ENCODE peak calls at places on chromosomes 6 and 20, in five cellular contexts. One of them, this sample, is unnamed.

GRCh38 chr6:42279144-42279781 is 61.6 kb upstream of the MRPS10 start:
- DNase-seq in brain microvascular endothelial cell: peak
- DNase-seq in HFFc6: peak
- DNase-seq in HCT116: no peak
- DNase-seq in BE2C: no peak
- DNase-seq in this sample: no peak

GRCh38 chr6:27601668-27602254 is 128.9 kb upstream of the ZNF184 start:
- DNase-seq in brain microvascular endothelial cell: no peak
- DNase-seq in HFFc6: no peak
- DNase-seq in HCT116: no peak
- DNase-seq in BE2C: no peak
- DNase-seq in this sample: no peak

GRCh38 chr6:35718354-35718695 is 18.5 kb upstream of the ARMC12 start:
- DNase-seq in brain microvascular endothelial cell: no peak
- DNase-seq in HFFc6: no peak
- DNase-seq in HCT116: no peak
- DNase-seq in BE2C: no peak
- DNase-seq in this sample: no peak

GRCh38 chr6:84082693-84083265 is 49.2 kb downstream of the MRAP2 start:
- DNase-seq in brain microvascular endothelial cell: no peak
- DNase-seq in HFFc6: no peak
- DNase-seq in HCT116: no peak
- DNase-seq in BE2C: no peak
- DNase-seq in this sample: no peak

GRCh38 chr6:33061987-33062386 is 11.5 kb downstream of the HLA-DPA1 start:
- DNase-seq in brain microvascular endothelial cell: no peak
- DNase-seq in HFFc6: no peak
- DNase-seq in HCT116: no peak
- DNase-seq in BE2C: peak
- DNase-seq in this sample: no peak

GRCh38 chr6:154721460-154721859 is 11.8 kb upstream of the SCAF8 start:
- DNase-seq in brain microvascular endothelial cell: peak
- DNase-seq in HFFc6: peak
- DNase-seq in HCT116: no peak
- DNase-seq in BE2C: no peak
- DNase-seq in this sample: no peak

GRCh38 chr20:42961771-42962170 is 227.9 kb downstream of the PTPRT start:
- DNase-seq in brain microvascular endothelial cell: no peak
- DNase-seq in HFFc6: no peak
- DNase-seq in HCT116: no peak
- DNase-seq in BE2C: no peak
- DNase-seq in this sample: no peak

GRCh38 chr20:35005463-35005961 is 49.8 kb downstream of the MYH7B start:
- DNase-seq in brain microvascular endothelial cell: no peak
- DNase-seq in HFFc6: no peak
- DNase-seq in HCT116: no peak
- DNase-seq in BE2C: peak
- DNase-seq in this sample: no peak

GRCh38 chr6:155126727-155127439 is 131.8 kb downstream of the TIAM2 start:
- DNase-seq in brain microvascular endothelial cell: peak
- DNase-seq in HFFc6: peak
- DNase-seq in HCT116: peak
- DNase-seq in BE2C: no peak
- DNase-seq in this sample: no peak

GRCh38 chr6:167733740-167734661 is 92.7 kb upstream of the AFDN start:
- DNase-seq in brain microvascular endothelial cell: no peak
- DNase-seq in HFFc6: no peak
- DNase-seq in HCT116: no peak
- DNase-seq in BE2C: no peak
- DNase-seq in this sample: no peak

GRCh38 chr20:54680872-54681297 is 205.5 kb downstream of the DOK5 start:
- DNase-seq in brain microvascular endothelial cell: peak
- DNase-seq in HFFc6: peak
- DNase-seq in HCT116: peak
- DNase-seq in BE2C: peak
- DNase-seq in this sample: peak

GRCh38 chr6:81834141-81834621 is 81.7 kb upstream of the TENT5A start:
- DNase-seq in brain microvascular endothelial cell: peak
- DNase-seq in HFFc6: peak
- DNase-seq in HCT116: no peak
- DNase-seq in BE2C: no peak
- DNase-seq in this sample: no peak

GRCh38 chr6:33609444-33610034 is 11.6 kb upstream of the ITPR3 start:
- DNase-seq in brain microvascular endothelial cell: peak
- DNase-seq in HFFc6: peak
- DNase-seq in HCT116: no peak
- DNase-seq in BE2C: no peak
- DNase-seq in this sample: no peak

GRCh38 chr6:146111864-146112263 is 83.0 kb downstream of the GRM1 start:
- DNase-seq in brain microvascular endothelial cell: no peak
- DNase-seq in HFFc6: no peak
- DNase-seq in HCT116: no peak
- DNase-seq in BE2C: no peak
- DNase-seq in this sample: no peak

GRCh38 chr20:21509597-21510331 is 4.1 kb downstream of the NKX2-2 start:
- DNase-seq in brain microvascular endothelial cell: no peak
- DNase-seq in HFFc6: peak
- DNase-seq in HCT116: no peak
- DNase-seq in BE2C: no peak
- DNase-seq in this sample: no peak
- TF ChIP-seq CTCF in brain microvascular endothelial cell: peak
- TF ChIP-seq CTCF in HFFc6: peak
- TF ChIP-seq CTCF in HCT116: no peak
- TF ChIP-seq CTCF in BE2C: no peak
- TF ChIP-seq CTCF in this sample: no peak

GRCh38 chr6:49030621-49031020 is 432.4 kb downstream of the MMUT start:
- DNase-seq in brain microvascular endothelial cell: no peak
- DNase-seq in HFFc6: peak
- DNase-seq in HCT116: no peak
- DNase-seq in BE2C: no peak
- DNase-seq in this sample: no peak

GRCh38 chr6:49025273-49026240 is 437.5 kb downstream of the MMUT start:
- DNase-seq in brain microvascular endothelial cell: no peak
- DNase-seq in HFFc6: no peak
- DNase-seq in HCT116: no peak
- DNase-seq in BE2C: no peak
- DNase-seq in this sample: no peak

GRCh38 chr6:49027644-49028043 is 435.4 kb downstream of the MMUT start:
- DNase-seq in brain microvascular endothelial cell: no peak
- DNase-seq in HFFc6: no peak
- DNase-seq in HCT116: no peak
- DNase-seq in BE2C: no peak
- DNase-seq in this sample: no peak
- TF ChIP-seq CTCF in brain microvascular endothelial cell: no peak
- TF ChIP-seq CTCF in HFFc6: no peak
- TF ChIP-seq CTCF in HCT116: no peak
- TF ChIP-seq CTCF in BE2C: no peak
- TF ChIP-seq CTCF in this sample: no peak

GRCh38 chr20:2238601-2239000 is 57.2 kb upstream of the TGM3 start:
- DNase-seq in brain microvascular endothelial cell: no peak
- DNase-seq in HFFc6: no peak
- DNase-seq in HCT116: no peak
- DNase-seq in BE2C: no peak
- DNase-seq in this sample: no peak

GRCh38 chr20:2234788-2235187 is 61.0 kb upstream of the TGM3 start:
- DNase-seq in brain microvascular endothelial cell: no peak
- DNase-seq in HFFc6: peak
- DNase-seq in HCT116: no peak
- DNase-seq in BE2C: no peak
- DNase-seq in this sample: no peak

GRCh38 chr20:2240835-2241234 is 55.0 kb upstream of the TGM3 start:
- DNase-seq in brain microvascular endothelial cell: no peak
- DNase-seq in HFFc6: no peak
- DNase-seq in HCT116: no peak
- DNase-seq in BE2C: no peak
- DNase-seq in this sample: no peak

GRCh38 chr20:2236266-2236665 is 59.5 kb upstream of the TGM3 start:
- DNase-seq in brain microvascular endothelial cell: no peak
- DNase-seq in HFFc6: peak
- DNase-seq in HCT116: no peak
- DNase-seq in BE2C: no peak
- DNase-seq in this sample: no peak

GRCh38 chr20:2237059-2237458 is 58.7 kb upstream of the TGM3 start:
- DNase-seq in brain microvascular endothelial cell: peak
- DNase-seq in HFFc6: peak
- DNase-seq in HCT116: no peak
- DNase-seq in BE2C: no peak
- DNase-seq in this sample: no peak
- TF ChIP-seq CTCF in brain microvascular endothelial cell: no peak
- TF ChIP-seq CTCF in HFFc6: peak
- TF ChIP-seq CTCF in HCT116: peak
- TF ChIP-seq CTCF in BE2C: no peak
- TF ChIP-seq CTCF in this sample: no peak

GRCh38 chr20:4135385-4136077 is 120.2 kb upstream of the RNF24 start:
- DNase-seq in brain microvascular endothelial cell: peak
- DNase-seq in HFFc6: peak
- DNase-seq in HCT116: peak
- DNase-seq in BE2C: no peak
- DNase-seq in this sample: no peak
- TF ChIP-seq CTCF in brain microvascular endothelial cell: no peak
- TF ChIP-seq CTCF in HFFc6: no peak
- TF ChIP-seq CTCF in HCT116: no peak
- TF ChIP-seq CTCF in BE2C: no peak
- TF ChIP-seq CTCF in this sample: no peak

GRCh38 chr6:125753218-125753936 is 3.9 kb downstream of the HEY2 start:
- DNase-seq in brain microvascular endothelial cell: no peak
- DNase-seq in HFFc6: peak
- DNase-seq in HCT116: peak
- DNase-seq in BE2C: no peak
- DNase-seq in this sample: no peak

GRCh38 chr6:125751334-125751916 is 2.0 kb downstream of the HEY2 start:
- DNase-seq in brain microvascular endothelial cell: no peak
- DNase-seq in HFFc6: no peak
- DNase-seq in HCT116: no peak
- DNase-seq in BE2C: no peak
- DNase-seq in this sample: no peak

GRCh38 chr6:125752773-125753172 is 3.3 kb downstream of the HEY2 start:
- DNase-seq in brain microvascular endothelial cell: no peak
- DNase-seq in HFFc6: no peak
- DNase-seq in HCT116: no peak
- DNase-seq in BE2C: no peak
- DNase-seq in this sample: no peak

GRCh38 chr6:125750692-125751333 is 1.4 kb downstream of the HEY2 start:
- DNase-seq in brain microvascular endothelial cell: no peak
- DNase-seq in HFFc6: no peak
- DNase-seq in HCT116: no peak
- DNase-seq in BE2C: no peak
- DNase-seq in this sample: no peak

DNA sequence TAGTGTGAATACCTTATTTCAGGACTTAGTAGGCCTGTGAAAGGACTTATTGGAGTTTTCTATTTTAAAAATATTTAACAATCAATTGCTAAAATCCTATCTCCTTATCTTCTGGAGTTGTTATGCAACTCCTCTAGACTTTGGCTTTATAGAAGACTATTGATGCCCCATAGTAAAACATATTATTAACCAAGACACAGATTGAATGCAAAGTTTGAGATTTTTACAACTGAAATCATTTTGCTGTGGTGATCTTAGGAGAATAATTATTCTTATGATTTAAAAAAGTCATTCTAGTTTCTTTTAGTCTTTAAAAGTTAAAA is 4.5 kb downstream of the HEY2 start:
- DNase-seq in brain microvascular endothelial cell: no peak
- DNase-seq in HFFc6: no peak
- DNase-seq in HCT116: no peak
- DNase-seq in BE2C: no peak
- DNase-seq in this sample: no peak
- TF ChIP-seq CTCF in brain microvascular endothelial cell: no peak
- TF ChIP-seq CTCF in HFFc6: no peak
- TF ChIP-seq CTCF in HCT116: no peak
- TF ChIP-seq CTCF in BE2C: no peak
- TF ChIP-seq CTCF in this sample: no peak

GRCh38 chr20:49230021-49230420 is 10.8 kb downstream of the DDX27 start:
- DNase-seq in brain microvascular endothelial cell: no peak
- DNase-seq in HFFc6: no peak
- DNase-seq in HCT116: no peak
- DNase-seq in BE2C: no peak
- DNase-seq in this sample: peak

GRCh38 chr20:49230575-49231211 is 11.5 kb downstream of the DDX27 start:
- DNase-seq in brain microvascular endothelial cell: no peak
- DNase-seq in HFFc6: no peak
- DNase-seq in HCT116: no peak
- DNase-seq in BE2C: no peak
- DNase-seq in this sample: peak

GRCh38 chr20:49228676-49229075 is 9.5 kb downstream of the DDX27 start:
- DNase-seq in brain microvascular endothelial cell: no peak
- DNase-seq in HFFc6: no peak
- DNase-seq in HCT116: no peak
- DNase-seq in BE2C: no peak
- DNase-seq in this sample: no peak

GRCh38 chr20:49231461-49231860 is 12.2 kb downstream of the DDX27 start:
- DNase-seq in brain microvascular endothelial cell: no peak
- DNase-seq in HFFc6: no peak
- DNase-seq in HCT116: no peak
- DNase-seq in BE2C: no peak
- DNase-seq in this sample: no peak

DNA sequence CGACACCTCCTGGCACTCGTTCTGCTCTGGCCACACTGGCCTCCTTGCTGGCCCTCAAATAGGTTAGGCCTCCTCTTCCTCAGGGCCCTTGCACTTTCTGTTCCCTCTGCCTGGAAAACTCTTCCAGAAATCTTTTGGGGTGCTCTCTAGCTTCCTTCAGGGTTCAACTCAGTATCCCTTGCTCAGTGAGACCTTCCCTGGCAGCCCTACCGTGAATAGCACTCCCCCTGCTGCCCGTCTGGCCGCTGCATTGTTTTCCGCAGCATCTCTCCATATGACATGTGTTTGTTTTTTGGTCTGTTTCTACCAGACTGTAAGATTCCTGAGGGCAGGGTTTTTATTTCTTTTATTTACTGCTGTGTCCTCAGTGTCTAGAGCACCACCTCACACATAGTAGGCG is 6.7 kb downstream of the DDX27 start:
- DNase-seq in brain microvascular endothelial cell: no peak
- DNase-seq in HFFc6: no peak
- DNase-seq in HCT116: no peak
- DNase-seq in BE2C: no peak
- DNase-seq in this sample: no peak
- TF ChIP-seq CTCF in brain microvascular endothelial cell: peak
- TF ChIP-seq CTCF in HFFc6: peak
- TF ChIP-seq CTCF in HCT116: no peak
- TF ChIP-seq CTCF in BE2C: peak
- TF ChIP-seq CTCF in this sample: peak

This sample was measured in WERI-Rb-1.